ENCODE peak calls at places on chromosomes 6 and 20, in six cellular contexts. T, U, F, V, Y and Q are unnamed samples.

GRCh38 chr6:135212935-135213334 is 31.8 kb downstream of the MYB start:
- DNase-seq in Y (no peak), F (no peak), U (no peak), T (peak), V (no peak), Q (no peak)

GRCh38 chr6:73375216-73375615 is 5.5 kb upstream of the OOEP start:
- DNase-seq in U (no peak), T (no peak), F (no peak), Y (no peak), V (no peak), Q (no peak)

GRCh38 chr6:56849876-56850275 is 105.0 kb upstream of the BEND6 start:
- DNase-seq in V (peak), F (no peak), U (no peak), Y (no peak), T (peak), Q (no peak)

GRCh38 chr6:138346302-138347195 is 31.2 kb upstream of the SMIM28 start:
- DNase-seq in T (peak), U (no peak), F (no peak), Y (no peak), V (no peak), Q (peak)

GRCh38 chr6:19279137-19279747 is 557.9 kb upstream of the ID4 start:
- DNase-seq in T (no peak), F (no peak), U (no peak), Y (no peak), V (no peak), Q (no peak)

GRCh38 chr6:16236648-16237199 is 1.7 kb upstream of the GMPR start:
- DNase-seq in V (peak), T (peak), F (no peak), U (no peak), Y (no peak), Q (no peak)

GRCh38 chr6:163389354-163389753 is 25.2 kb upstream of the QKI start:
- DNase-seq in V (no peak), F (no peak), Y (no peak), T (no peak), U (no peak), Q (no peak)

GRCh38 chr20:19408971-19409370 is 196.5 kb downstream of the SLC24A3 start:
- DNase-seq in F (no peak), U (no peak), T (no peak), Y (no peak), V (no peak), Q (no peak)

GRCh38 chr6:35757461-35758123 is 18.8 kb upstream of the CLPSL2 start:
- DNase-seq in F (peak), U (no peak), Y (no peak), T (no peak), V (no peak), Q (peak)

GRCh38 chr20:48648482-48649051 is 179.2 kb downstream of the PREX1 start:
- DNase-seq in F (no peak), Y (peak), T (no peak), U (no peak), V (no peak), Q (no peak)

GRCh38 chr20:48647873-48648272 is 179.9 kb downstream of the PREX1 start:
- DNase-seq in U (no peak), F (no peak), T (no peak), V (no peak), Y (no peak), Q (no peak)

GRCh38 chr20:48644286-48644828 is 183.4 kb downstream of the PREX1 start:
- DNase-seq in F (no peak), V (no peak), T (no peak), U (no peak), Y (no peak), Q (no peak)

GRCh38 chr20:48642105-48642880 is 185.5 kb downstream of the PREX1 start:
- DNase-seq in U (no peak), T (no peak), Y (no peak), V (no peak), F (no peak), Q (no peak)

DNA sequence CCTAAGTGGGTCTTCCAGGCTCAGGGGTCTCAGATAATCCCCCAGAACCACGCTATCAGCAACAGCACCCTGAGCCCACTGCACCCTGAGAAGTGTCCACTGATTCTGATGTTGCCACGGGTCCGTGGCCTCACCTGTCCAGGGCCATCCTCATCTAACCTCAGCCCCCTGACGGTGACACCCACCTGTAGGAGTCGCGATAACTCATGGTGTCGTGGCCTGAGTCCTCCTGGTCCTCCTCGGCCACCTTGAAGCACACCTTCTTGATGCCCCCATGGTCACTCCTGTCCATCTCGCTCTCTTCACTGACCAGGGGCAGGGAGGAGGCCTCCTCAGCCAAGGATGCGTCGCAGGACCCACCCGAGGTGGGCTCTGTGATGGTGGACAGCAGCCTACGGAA is 182.1 kb downstream of the PREX1 start:
- DNase-seq in U (no peak), T (no peak), Y (no peak), F (no peak), V (no peak), Q (no peak)
- H3K4me3 ChIP-seq in U (no peak), T (no peak), Y (no peak), F (no peak), V (no peak), Q (no peak)

GRCh38 chr6:154246723-154247118 is 109.9 kb downstream of the IPCEF1 start:
- DNase-seq in Y (no peak), V (no peak), T (no peak), F (no peak), U (no peak), Q (no peak)
- H3K4me3 ChIP-seq in Y (peak), V (no peak), T (no peak), F (no peak), U (no peak), Q (no peak)

DNA sequence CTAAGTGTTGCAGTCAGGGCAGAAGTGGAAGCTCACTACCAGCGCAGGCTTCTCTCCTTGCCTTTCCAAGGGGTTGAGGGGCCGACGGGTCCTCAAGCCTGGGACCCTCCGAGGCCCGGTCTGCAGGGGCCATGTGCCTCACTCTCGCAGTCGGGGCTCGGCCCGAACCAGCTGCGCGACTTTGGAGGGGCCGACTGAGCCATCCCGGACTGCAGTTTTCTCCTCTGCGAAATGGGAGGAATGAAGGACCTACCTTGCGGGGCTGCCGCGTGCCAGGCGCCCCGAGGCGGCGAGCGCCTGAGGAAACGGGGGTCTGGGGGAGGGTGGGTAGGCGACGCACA is 5.6 kb downstream of the LZTS3 start:
- DNase-seq in Y (no peak), F (no peak), U (no peak), V (no peak), T (no peak), Q (no peak)
- H3K4me3 ChIP-seq in Y (peak), F (no peak), U (no peak), V (no peak), T (no peak), Q (no peak)

GRCh38 chr20:61066541-61066940 is 185.5 kb upstream of the CDH4 start:
- DNase-seq in F (no peak), Y (no peak), V (no peak), U (no peak), T (no peak), Q (no peak)
- H3K4me3 ChIP-seq in F (no peak), Y (no peak), V (no peak), U (no peak), T (no peak), Q (no peak)

GRCh38 chr6:37826993-37827392 is 7.5 kb downstream of the ZFAND3 start:
- DNase-seq in T (no peak), U (no peak), F (no peak), V (no peak), Y (no peak), Q (no peak)

GRCh38 chr6:37824170-37824569 is 4.6 kb downstream of the ZFAND3 start:
- DNase-seq in F (no peak), Y (no peak), U (no peak), V (no peak), T (no peak), Q (no peak)

GRCh38 chr6:37830225-37830624 is 10.7 kb downstream of the ZFAND3 start:
- DNase-seq in U (no peak), Y (no peak), V (no peak), T (no peak), F (no peak), Q (no peak)

GRCh38 chr6:37826188-37826587 is 6.7 kb downstream of the ZFAND3 start:
- DNase-seq in U (no peak), Y (no peak), F (no peak), T (no peak), V (no peak), Q (peak)

GRCh38 chr6:37827603-37828265 is 8.2 kb downstream of the ZFAND3 start:
- DNase-seq in U (no peak), T (no peak), F (no peak), V (no peak), Y (no peak), Q (peak)
- H3K4me3 ChIP-seq in U (no peak), T (no peak), F (no peak), V (no peak), Y (no peak), Q (no peak)

GRCh38 chr6:74805841-74806696 is 399.8 kb downstream of the COL12A1 start:
- DNase-seq in V (no peak), Y (no peak), U (no peak), T (no peak), F (no peak), Q (peak)
- H3K4me3 ChIP-seq in V (no peak), Y (peak), U (no peak), T (no peak), F (no peak), Q (no peak)